ENCODE peak calls at places on chromosomes 5 and 9, in five cellular contexts. One of them, this sample, is unnamed.

GRCh38 chr5:90134892-90135291 is 274.7 kb downstream of the CETN3 start:
- DNase-seq in K562: no peak
- DNase-seq in A549: no peak
- DNase-seq in sigmoid colon: peak; percentile 87
- DNase-seq in transverse colon: peak; percentile 38
- DNase-seq in this sample: peak; percentile 40

GRCh38 chr9:104974053-104974983 is 46.4 kb upstream of the ABCA1 start:
- DNase-seq in K562: no peak
- DNase-seq in A549: no peak
- DNase-seq in sigmoid colon: no peak
- DNase-seq in transverse colon: no peak
- DNase-seq in this sample: no peak

GRCh38 chr9:36791204-36791948 is 218.7 kb downstream of the MELK start:
- DNase-seq in K562: no peak
- DNase-seq in A549: no peak
- DNase-seq in sigmoid colon: no peak
- DNase-seq in transverse colon: no peak
- DNase-seq in this sample: no peak

GRCh38 chr9:133162802-133163558 is 734 bp downstream of the GBGT1 start:
- DNase-seq in K562: peak; percentile 48
- DNase-seq in A549: no peak
- DNase-seq in sigmoid colon: peak; percentile 67
- DNase-seq in transverse colon: no peak
- DNase-seq in this sample: peak; percentile 57

GRCh38 chr5:175718401-175719108 is 60.7 kb downstream of the HRH2 start:
- DNase-seq in K562: peak; percentile 52
- DNase-seq in A549: peak; percentile 42
- DNase-seq in sigmoid colon: peak; percentile 51
- DNase-seq in transverse colon: peak; percentile 59
- DNase-seq in this sample: no peak

GRCh38 chr9:81801190-81801589 is 111.8 kb upstream of the TLE1 start:
- DNase-seq in K562: no peak
- DNase-seq in A549: peak; percentile 70
- DNase-seq in sigmoid colon: no peak
- DNase-seq in transverse colon: no peak
- DNase-seq in this sample: no peak

GRCh38 chr9:80144856-80145255 is 573.1 kb downstream of the TLE4 start:
- DNase-seq in K562: no peak
- DNase-seq in A549: no peak
- DNase-seq in sigmoid colon: no peak
- DNase-seq in transverse colon: no peak
- DNase-seq in this sample: no peak

GRCh38 chr5:135069895-135070657 is 36.0 kb upstream of the PITX1 start:
- DNase-seq in K562: no peak
- DNase-seq in A549: no peak
- DNase-seq in sigmoid colon: no peak
- DNase-seq in transverse colon: no peak
- DNase-seq in this sample: no peak

GRCh38 chr9:111482656-111483418 is 1.3 kb downstream of the ECPAS start:
- DNase-seq in K562: peak; percentile 79
- DNase-seq in A549: peak; percentile 73
- DNase-seq in sigmoid colon: peak; percentile 88
- DNase-seq in transverse colon: peak; percentile 86
- DNase-seq in this sample: peak; percentile 78

GRCh38 chr5:73380710-73381586 is 67.6 kb downstream of the FOXD1 start:
- DNase-seq in K562: no peak
- DNase-seq in A549: no peak
- DNase-seq in sigmoid colon: no peak
- DNase-seq in transverse colon: no peak
- DNase-seq in this sample: no peak

GRCh38 chr5:19771174-19771835 is 216.7 kb downstream of the CDH18 start:
- DNase-seq in K562: no peak
- DNase-seq in A549: no peak
- DNase-seq in sigmoid colon: no peak
- DNase-seq in transverse colon: no peak
- DNase-seq in this sample: no peak

GRCh38 chr5:150446583-150446982 is 3.0 kb downstream of the RPS14 start:
- DNase-seq in K562: no peak
- DNase-seq in A549: no peak
- DNase-seq in sigmoid colon: no peak
- DNase-seq in transverse colon: no peak
- DNase-seq in this sample: no peak

GRCh38 chr9:136470356-136470755 is 12.5 kb downstream of the SEC16A start:
- DNase-seq in K562: no peak
- DNase-seq in A549: no peak
- DNase-seq in sigmoid colon: no peak
- DNase-seq in transverse colon: no peak
- DNase-seq in this sample: no peak

GRCh38 chr5:79258801-79259200 is 22.9 kb downstream of the JMY start:
- DNase-seq in K562: no peak
- DNase-seq in A549: no peak
- DNase-seq in sigmoid colon: no peak
- DNase-seq in transverse colon: no peak
- DNase-seq in this sample: no peak

GRCh38 chr5:59874675-59875074 is 18.9 kb downstream of the PDE4D start:
- DNase-seq in K562: no peak
- DNase-seq in A549: no peak
- DNase-seq in sigmoid colon: no peak
- DNase-seq in transverse colon: no peak
- DNase-seq in this sample: no peak

GRCh38 chr9:89961616-89962341 is 357.0 kb downstream of the GADD45G start:
- DNase-seq in K562: no peak
- DNase-seq in A549: no peak
- DNase-seq in sigmoid colon: no peak
- DNase-seq in transverse colon: no peak
- DNase-seq in this sample: no peak

GRCh38 chr9:89850633-89851325 is 246.0 kb downstream of the GADD45G start:
- DNase-seq in K562: no peak
- DNase-seq in A549: no peak
- DNase-seq in sigmoid colon: peak; percentile 49
- DNase-seq in transverse colon: peak; percentile 38
- DNase-seq in this sample: peak; percentile 7

GRCh38 chr5:39157679-39158078 is 61.7 kb downstream of the FYB1 start:
- DNase-seq in K562: no peak
- DNase-seq in A549: no peak
- DNase-seq in sigmoid colon: no peak
- DNase-seq in transverse colon: no peak
- DNase-seq in this sample: no peak

GRCh38 chr5:133730346-133730745 is 118.0 kb upstream of the FSTL4 start:
- DNase-seq in K562: no peak
- DNase-seq in A549: no peak
- DNase-seq in sigmoid colon: peak; percentile 48
- DNase-seq in transverse colon: no peak
- DNase-seq in this sample: no peak

GRCh38 chr9:100714372-100715099 is 136.7 kb downstream of the CAVIN4 start:
- DNase-seq in K562: peak; percentile 78
- DNase-seq in A549: peak; percentile 56
- DNase-seq in sigmoid colon: peak; percentile 71
- DNase-seq in transverse colon: peak; percentile 50
- DNase-seq in this sample: no peak

GRCh38 chr5:152704286-152704685 is 299.2 kb upstream of the NMUR2 start:
- DNase-seq in K562: no peak
- DNase-seq in A549: no peak
- DNase-seq in sigmoid colon: no peak
- DNase-seq in transverse colon: no peak
- DNase-seq in this sample: no peak

GRCh38 chr9:5402217-5402616 is 35.5 kb downstream of the PLGRKT start:
- DNase-seq in K562: no peak
- DNase-seq in A549: no peak
- DNase-seq in sigmoid colon: no peak
- DNase-seq in transverse colon: no peak
- DNase-seq in this sample: no peak

GRCh38 chr5:94893404-94894145 is 275.1 kb downstream of the SLF1 start:
- DNase-seq in K562: no peak
- DNase-seq in A549: peak; percentile 12
- DNase-seq in sigmoid colon: no peak
- DNase-seq in transverse colon: no peak
- DNase-seq in this sample: no peak

GRCh38 chr9:110671849-110672248 is 3.3 kb downstream of the MUSK start:
- DNase-seq in K562: no peak
- DNase-seq in A549: no peak
- DNase-seq in sigmoid colon: no peak
- DNase-seq in transverse colon: no peak
- DNase-seq in this sample: no peak

GRCh38 chr9:127742435-127743088 is 7.5 kb upstream of the TOR2A start:
- DNase-seq in K562: peak; percentile 95
- DNase-seq in A549: peak; percentile 88
- DNase-seq in sigmoid colon: peak; percentile 80
- DNase-seq in transverse colon: no peak
- DNase-seq in this sample: peak; percentile 82

GRCh38 chr5:110258460-110258859 is 468.0 kb downstream of the TMEM232 start:
- DNase-seq in K562: no peak
- DNase-seq in A549: no peak
- DNase-seq in sigmoid colon: peak; percentile 68
- DNase-seq in transverse colon: no peak
- DNase-seq in this sample: no peak

GRCh38 chr5:132136906-132137305 is 63.3 kb downstream of the CSF2 start:
- DNase-seq in K562: no peak
- DNase-seq in A549: no peak
- DNase-seq in sigmoid colon: no peak
- DNase-seq in transverse colon: no peak
- DNase-seq in this sample: no peak

GRCh38 chr5:76716456-76717157 is 681 bp downstream of the F2R start:
- DNase-seq in K562: peak; percentile 44
- DNase-seq in A549: peak; percentile 47
- DNase-seq in sigmoid colon: no peak
- DNase-seq in transverse colon: no peak
- DNase-seq in this sample: no peak

GRCh38 chr9:121707477-121708424 is 56.3 kb downstream of the DAB2IP start:
- DNase-seq in K562: no peak
- DNase-seq in A549: no peak
- DNase-seq in sigmoid colon: no peak
- DNase-seq in transverse colon: no peak
- DNase-seq in this sample: no peak

GRCh38 chr5:157855404-157855994 is 3.4 kb downstream of the CLINT1 start:
- DNase-seq in K562: peak; percentile 31
- DNase-seq in A549: peak; percentile 83
- DNase-seq in sigmoid colon: peak; percentile 67
- DNase-seq in transverse colon: peak; percentile 63
- DNase-seq in this sample: peak; percentile 34

GRCh38 chr5:157860898-157861894 is 2.3 kb upstream of the CLINT1 start:
- DNase-seq in K562: no peak
- DNase-seq in A549: no peak
- DNase-seq in sigmoid colon: no peak
- DNase-seq in transverse colon: peak; percentile 61
- DNase-seq in this sample: no peak

GRCh38 chr5:157857821-157858526 is 971 bp downstream of the CLINT1 start:
- DNase-seq in K562: no peak
- DNase-seq in A549: no peak
- DNase-seq in sigmoid colon: no peak
- DNase-seq in transverse colon: no peak
- DNase-seq in this sample: no peak

GRCh38 chr5:157859227-157859575 is 256 bp upstream of the CLINT1 start:
- DNase-seq in K562: no peak
- DNase-seq in A549: no peak
- DNase-seq in sigmoid colon: no peak
- DNase-seq in transverse colon: no peak
- DNase-seq in this sample: no peak

GRCh38 chr5:157858527-157859226 is at the start of gene CLINT1:
- DNase-seq in K562: peak; percentile 90
- DNase-seq in A549: peak; percentile 91
- DNase-seq in sigmoid colon: peak; percentile 95
- DNase-seq in transverse colon: peak; percentile 94
- DNase-seq in this sample: peak; percentile 91
- TF ChIP-seq EP300 in K562: no peak
- TF ChIP-seq EP300 in A549: no peak
- TF ChIP-seq EP300 in sigmoid colon: no peak
- TF ChIP-seq EP300 in transverse colon: no peak
- TF ChIP-seq EP300 in this sample: no peak

GRCh38 chr9:38033956-38034355 is 35.1 kb downstream of the SHB start:
- DNase-seq in K562: no peak
- DNase-seq in A549: no peak
- DNase-seq in sigmoid colon: no peak
- DNase-seq in transverse colon: no peak
- DNase-seq in this sample: no peak
- H3K4me1 ChIP-seq in K562: peaks cover 31% of the 10 kb centered on the region
- H3K4me1 ChIP-seq in A549: peaks cover 93% of the 10 kb centered on the region
- H3K4me1 ChIP-seq in sigmoid colon: peaks cover 58% of the 10 kb centered on the region
- H3K4me1 ChIP-seq in transverse colon: peaks cover 65% of the 10 kb centered on the region
- H3K4me1 ChIP-seq in this sample: peaks cover 3% of the 10 kb centered on the region

GRCh38 chr9:93232388-93232965 is 48.5 kb downstream of the WNK2 start:
- DNase-seq in K562: no peak
- DNase-seq in A549: no peak
- DNase-seq in sigmoid colon: no peak
- DNase-seq in transverse colon: no peak
- DNase-seq in this sample: no peak

GRCh38 chr9:93230601-93231000 is 46.7 kb downstream of the WNK2 start:
- DNase-seq in K562: no peak
- DNase-seq in A549: no peak
- DNase-seq in sigmoid colon: no peak
- DNase-seq in transverse colon: peak; percentile 54
- DNase-seq in this sample: no peak

GRCh38 chr9:93230185-93230584 is 46.2 kb downstream of the WNK2 start:
- DNase-seq in K562: no peak
- DNase-seq in A549: no peak
- DNase-seq in sigmoid colon: no peak
- DNase-seq in transverse colon: no peak
- DNase-seq in this sample: no peak

GRCh38 chr9:93231716-93232115 is 47.8 kb downstream of the WNK2 start:
- DNase-seq in K562: no peak
- DNase-seq in A549: no peak
- DNase-seq in sigmoid colon: no peak
- DNase-seq in transverse colon: no peak
- DNase-seq in this sample: no peak

GRCh38 chr9:93231121-93231694 is 47.3 kb downstream of the WNK2 start:
- DNase-seq in K562: no peak
- DNase-seq in A549: no peak
- DNase-seq in sigmoid colon: no peak
- DNase-seq in transverse colon: peak; percentile 76
- DNase-seq in this sample: no peak
- TF ChIP-seq POLR2A in K562: no peak
- TF ChIP-seq POLR2A in A549: no peak
- TF ChIP-seq POLR2A in sigmoid colon: no peak
- TF ChIP-seq POLR2A in transverse colon: peak; percentile 43
- TF ChIP-seq POLR2A in this sample: no peak

DNA sequence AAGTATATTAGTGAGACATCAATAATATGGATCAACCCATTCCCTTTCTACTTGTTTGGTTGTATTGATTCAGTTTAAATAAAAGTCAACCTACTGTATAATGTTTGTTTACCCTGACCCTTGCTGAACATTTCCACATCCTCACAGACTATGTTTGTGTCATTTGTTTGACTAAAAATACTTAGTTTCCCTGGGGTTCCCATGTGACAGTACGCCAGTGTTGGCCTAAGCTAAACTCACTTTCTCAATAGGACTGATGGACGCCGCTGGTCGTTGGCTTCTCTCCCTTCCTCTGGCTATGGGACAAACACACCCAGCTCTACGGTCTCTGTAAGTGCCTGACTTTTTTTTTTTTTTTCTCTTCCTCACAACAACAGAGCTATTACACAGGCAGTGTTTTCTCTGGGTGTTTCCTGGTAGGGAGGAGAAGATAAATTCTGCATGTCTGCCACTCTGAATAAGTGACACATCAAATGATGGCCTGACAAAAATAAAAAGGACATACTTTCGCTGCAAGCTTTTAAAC is 101.2 kb downstream of the CD180 start:
- DNase-seq in K562: no peak
- DNase-seq in A549: peak; percentile 50
- DNase-seq in sigmoid colon: peak; percentile 90
- DNase-seq in transverse colon: peak; percentile 72
- DNase-seq in this sample: peak; percentile 55
- TF ChIP-seq EP300 in K562: no peak
- TF ChIP-seq EP300 in A549: no peak
- TF ChIP-seq EP300 in sigmoid colon: no peak
- TF ChIP-seq EP300 in transverse colon: no peak
- TF ChIP-seq EP300 in this sample: no peak

GRCh38 chr9:33858346-33858869 is 41.4 kb downstream of the UBE2R2 start:
- DNase-seq in K562: no peak
- DNase-seq in A549: peak; percentile 11
- DNase-seq in sigmoid colon: no peak
- DNase-seq in transverse colon: no peak
- DNase-seq in this sample: no peak
- H3K4me1 ChIP-seq in K562: no peaks in the 10 kb centered on the region
- H3K4me1 ChIP-seq in A549: peaks cover 32% of the 10 kb centered on the region
- H3K4me1 ChIP-seq in sigmoid colon: peaks cover 48% of the 10 kb centered on the region
- H3K4me1 ChIP-seq in transverse colon: peaks cover 16% of the 10 kb centered on the region
- H3K4me1 ChIP-seq in this sample: peaks cover 13% of the 10 kb centered on the region

This sample was measured in ovary.